ENCODE peak calls at places on chromosomes 4 and X, in eight cellular contexts. X is AG04450; P is mammary epithelial cell; T is cardiac muscle cell; Y is fibroblast of lung; D is CD8-positive, alpha-beta T cell; E is foreskin keratinocyte; G is upper lobe of right lung. L is an unnamed sample.

GRCh38 chrX:76159453-76159852 is 13.4 kb upstream of the PBDC1 start:
- DNase-seq in X (no peak), P (no peak), T (no peak), Y (no peak), D (no peak), E (no peak), G (no peak), L (no peak)

GRCh38 chrX:153245288-153245731 is 66.2 kb downstream of the MAGEA1 start:
- DNase-seq in X (no peak), P (no peak), T (no peak), Y (peak), D (no peak), E (peak), G (no peak), L (peak)

GRCh38 chrX:119763175-119763574 is 4.8 kb downstream of the SOWAHD start:
- DNase-seq in X (peak), P (peak), T (peak), Y (peak), D (no peak), E (peak), G (no peak), L (no peak)

GRCh38 chr4:145130130-145130529 is 32.0 kb downstream of the ABCE1 start:
- DNase-seq in X (no peak), P (no peak), T (no peak), Y (no peak), D (no peak), E (peak), G (no peak), L (no peak)

GRCh38 chrX:76555816-76556215 is 128.3 kb downstream of the MAGEE1 start:
- DNase-seq in X (no peak), P (peak), T (peak), Y (peak), D (no peak), E (peak), G (no peak), L (no peak)

GRCh38 chr4:154958621-154959358 is 177.7 kb downstream of the RBM46 start:
- DNase-seq in X (no peak), P (peak), T (peak), Y (peak), D (no peak), E (peak), G (no peak), L (peak)

GRCh38 chrX:39442332-39442731 is 641.1 kb downstream of the MID1IP1 start:
- DNase-seq in X (no peak), P (no peak), T (no peak), Y (no peak), D (no peak), E (no peak), G (no peak), L (no peak)

GRCh38 chr4:169164669-169165415 is 105.9 kb downstream of the SH3RF1 start:
- DNase-seq in X (no peak), P (no peak), T (no peak), Y (no peak), D (no peak), E (peak), G (no peak), L (no peak)

GRCh38 chr4:184942447-184943425 is 75.6 kb upstream of the HELT start:
- DNase-seq in X (no peak), P (no peak), T (peak), Y (no peak), D (no peak), E (no peak), G (no peak), L (no peak)

GRCh38 chrX:125306335-125306866 is 13.3 kb upstream of the TEX13C start:
- DNase-seq in X (no peak), P (no peak), T (no peak), Y (no peak), D (no peak), E (no peak), G (no peak), L (no peak)

GRCh38 chr4:153142700-153143438 is 61.4 kb upstream of the TRIM2 start:
- DNase-seq in X (no peak), P (peak), T (peak), Y (peak), D (peak), E (peak), G (peak), L (peak)
- H3K27ac ChIP-seq in X (no peak), P (no peak), T (no peak), Y (no peak), D (no peak), E (no peak), G (no peak), L (peak)

GRCh38 chr4:102546635-102547034 is 45.5 kb downstream of the NFKB1 start:
- DNase-seq in X (no peak), P (no peak), T (no peak), Y (no peak), D (no peak), E (no peak), G (no peak), L (no peak)

GRCh38 chr4:102537280-102537679 is 36.1 kb downstream of the NFKB1 start:
- DNase-seq in X (no peak), P (peak), T (no peak), Y (peak), D (no peak), E (peak), G (no peak), L (peak)

GRCh38 chr4:102543030-102543505 is 41.9 kb downstream of the NFKB1 start:
- DNase-seq in X (no peak), P (peak), T (no peak), Y (no peak), D (no peak), E (peak), G (no peak), L (peak)

GRCh38 chr4:102543529-102543928 is 42.4 kb downstream of the NFKB1 start:
- DNase-seq in X (no peak), P (peak), T (no peak), Y (no peak), D (no peak), E (peak), G (no peak), L (peak)

DNA sequence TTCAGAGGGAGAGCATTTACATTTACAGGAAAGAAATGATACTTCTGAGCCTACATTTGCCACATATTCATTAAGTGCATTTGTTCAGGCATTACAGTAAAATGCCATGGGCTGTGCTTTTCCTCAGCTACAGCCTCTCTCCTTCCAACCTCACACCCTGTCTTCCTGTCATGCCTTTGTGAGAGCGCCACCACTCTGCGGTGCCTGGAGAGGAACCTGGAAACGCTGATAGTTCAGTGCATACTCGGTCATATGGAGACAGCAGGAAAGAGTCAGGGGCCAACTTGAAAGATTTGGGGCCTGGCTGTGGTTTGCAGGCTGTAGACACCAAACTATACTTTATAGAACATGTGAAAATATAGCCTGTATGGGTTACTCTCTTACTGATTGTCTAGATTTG is 40.5 kb downstream of the NFKB1 start:
- DNase-seq in X (no peak), P (no peak), T (no peak), Y (no peak), D (no peak), E (no peak), G (no peak), L (no peak)
- TF ChIP-seq CTCF in X (no peak), P (no peak), T (no peak), Y (no peak), D (no peak), E (peak), G (no peak), L (no peak)

DNA sequence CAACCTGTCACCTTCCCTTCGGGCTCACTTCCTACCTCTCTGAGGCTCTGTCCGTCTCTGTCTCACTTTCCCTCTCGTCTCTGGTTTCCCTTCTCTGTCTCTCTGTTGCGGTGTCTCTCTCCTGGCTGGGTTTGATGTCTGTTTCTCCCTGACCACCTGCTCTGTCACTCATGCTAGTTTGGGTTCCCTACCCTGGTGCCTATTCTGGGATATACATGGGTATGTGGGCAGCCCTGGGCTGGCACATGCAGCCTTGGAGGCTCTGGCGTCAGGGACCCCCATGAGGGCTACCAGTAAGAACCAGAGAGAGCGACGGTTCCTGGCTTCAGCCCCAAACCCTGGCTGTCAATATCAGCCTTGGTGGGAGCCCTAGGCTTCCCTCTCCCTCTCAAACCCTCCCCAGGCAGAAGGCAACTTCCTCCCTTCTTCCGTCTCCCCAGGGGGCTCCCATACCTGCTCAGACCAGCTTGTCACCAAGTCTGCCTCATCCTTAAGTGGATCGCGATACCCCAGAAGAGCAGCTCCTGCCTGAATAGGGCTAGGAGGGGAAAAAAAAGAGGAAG is 314 bp downstream of the DNASE1L1 start:
- DNase-seq in X (no peak), P (no peak), T (no peak), Y (no peak), D (no peak), E (no peak), G (no peak), L (no peak)
- H3K27ac ChIP-seq in X (peak), P (no peak), T (peak), Y (no peak), D (no peak), E (peak), G (peak), L (peak)

GRCh38 chr4:55346851-55347255 is 811 bp downstream of the SRD5A3 start:
- DNase-seq in X (no peak), P (no peak), T (no peak), Y (no peak), D (no peak), E (no peak), G (no peak), L (no peak)

GRCh38 chr4:55347610-55348228 is 1.7 kb downstream of the SRD5A3 start:
- DNase-seq in X (no peak), P (no peak), T (no peak), Y (no peak), D (no peak), E (no peak), G (no peak), L (no peak)

GRCh38 chr4:55348436-55348835 is 2.4 kb downstream of the SRD5A3 start:
- DNase-seq in X (no peak), P (peak), T (no peak), Y (peak), D (no peak), E (no peak), G (no peak), L (no peak)

GRCh38 chr4:55345980-55346850 is at the start of gene SRD5A3:
- DNase-seq in X (no peak), P (peak), T (peak), Y (peak), D (peak), E (peak), G (peak), L (peak)

GRCh38 chr4:55345054-55345453 is 988 bp upstream of the SRD5A3 start:
- DNase-seq in X (no peak), P (no peak), T (no peak), Y (no peak), D (no peak), E (no peak), G (no peak), L (no peak)
- TF ChIP-seq CTCF in X (no peak), P (no peak), T (no peak), Y (no peak), D (no peak), E (no peak), G (no peak), L (no peak)

DNA sequence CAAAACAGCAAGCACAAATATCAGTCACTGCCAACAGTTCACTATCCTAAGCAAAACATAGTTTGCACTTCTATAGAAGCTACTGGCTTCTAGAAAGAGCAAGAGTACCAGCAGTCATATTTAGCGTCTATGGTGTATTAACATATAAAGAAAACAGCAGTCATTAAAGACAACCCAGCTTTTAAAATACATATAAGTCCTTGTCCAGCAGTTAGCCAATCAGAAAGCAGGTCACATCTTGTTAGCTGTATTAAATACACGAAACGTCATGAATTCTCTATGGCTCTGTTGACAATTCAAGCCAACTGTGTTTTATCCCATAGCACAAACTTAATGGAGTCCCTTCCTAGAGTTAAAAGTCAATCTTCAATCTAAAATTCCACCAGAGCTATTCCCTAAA is 1.6 kb downstream of the LDB2 start:
- DNase-seq in X (peak), P (no peak), T (peak), Y (peak), D (no peak), E (no peak), G (no peak), L (no peak)
- H3K27ac ChIP-seq in X (no peak), P (no peak), T (peak), Y (peak), D (no peak), E (no peak), G (peak), L (no peak)